ENCODE peak calls at places on chromosomes 12 and 14, in four cellular contexts. One of them, this sample, is unnamed.

GRCh38 chr12:49624919-49625577 is 1.7 kb downstream of the PRPF40B start:
- DNase-seq in transverse colon: no peak
- DNase-seq in Peyer's patch: no peak
- DNase-seq in substantia nigra: no peak
- DNase-seq in this sample: no peak

GRCh38 chr12:68286396-68286795 is 33.0 kb upstream of the IL22 start:
- DNase-seq in Peyer's patch: no peak
- DNase-seq in substantia nigra: no peak
- DNase-seq in transverse colon: no peak
- DNase-seq in this sample: no peak

GRCh38 chr12:105289114-105289904 is 41.2 kb upstream of the C12orf75 start:
- DNase-seq in substantia nigra: no peak
- DNase-seq in Peyer's patch: no peak
- DNase-seq in transverse colon: no peak
- DNase-seq in this sample: no peak

GRCh38 chr12:122021193-122021821 is 377 bp upstream of the BCL7A start:
- DNase-seq in transverse colon: peak; percentile 31
- DNase-seq in Peyer's patch: no peak
- DNase-seq in substantia nigra: peak; percentile 8
- DNase-seq in this sample: no peak

GRCh38 chr14:59148334-59148900 is 40.0 kb upstream of the DAAM1 start:
- DNase-seq in substantia nigra: no peak
- DNase-seq in Peyer's patch: no peak
- DNase-seq in transverse colon: no peak
- DNase-seq in this sample: no peak

GRCh38 chr12:104529130-104529874 is 72.6 kb downstream of the CHST11 start:
- DNase-seq in Peyer's patch: no peak
- DNase-seq in transverse colon: no peak
- DNase-seq in substantia nigra: no peak
- DNase-seq in this sample: no peak

GRCh38 chr12:68808388-68809189 is 612 bp downstream of the MDM2 start:
- DNase-seq in substantia nigra: peak; percentile 56
- DNase-seq in Peyer's patch: peak; percentile 89
- DNase-seq in transverse colon: peak; percentile 85
- DNase-seq in this sample: peak; percentile 50

GRCh38 chr14:89324501-89325298 is 92.3 kb downstream of the FOXN3 start:
- DNase-seq in Peyer's patch: no peak
- DNase-seq in substantia nigra: no peak
- DNase-seq in transverse colon: no peak
- DNase-seq in this sample: no peak

GRCh38 chr14:91378945-91379932 is 38.4 kb downstream of the CCDC88C start:
- DNase-seq in Peyer's patch: no peak
- DNase-seq in transverse colon: peak; percentile 12
- DNase-seq in substantia nigra: no peak
- DNase-seq in this sample: no peak

GRCh38 chr12:6279631-6280030 is 30.9 kb upstream of the PLEKHG6 start:
- DNase-seq in transverse colon: no peak
- DNase-seq in Peyer's patch: peak; percentile 38
- DNase-seq in substantia nigra: no peak
- DNase-seq in this sample: no peak

GRCh38 chr12:112584266-112584722 is 165.5 kb downstream of the PTPN11 start:
- DNase-seq in substantia nigra: no peak
- DNase-seq in Peyer's patch: no peak
- DNase-seq in transverse colon: no peak
- DNase-seq in this sample: no peak

GRCh38 chr12:75712223-75712622 is 200.8 kb upstream of the KRR1 start:
- DNase-seq in transverse colon: no peak
- DNase-seq in Peyer's patch: no peak
- DNase-seq in substantia nigra: no peak
- DNase-seq in this sample: no peak

GRCh38 chr12:93144109-93144508 is 215.0 kb upstream of the EEA1 start:
- DNase-seq in transverse colon: no peak
- DNase-seq in Peyer's patch: no peak
- DNase-seq in substantia nigra: no peak
- DNase-seq in this sample: no peak

GRCh38 chr12:124613151-124613585 is 45.8 kb upstream of the NCOR2 start:
- DNase-seq in substantia nigra: no peak
- DNase-seq in transverse colon: peak; percentile 63
- DNase-seq in Peyer's patch: no peak
- DNase-seq in this sample: no peak

GRCh38 chr12:6224550-6224949 is 24.4 kb downstream of the CD9 start:
- DNase-seq in Peyer's patch: no peak
- DNase-seq in transverse colon: peak; percentile 50
- DNase-seq in substantia nigra: peak; percentile 87
- DNase-seq in this sample: peak; percentile 68

GRCh38 chr12:18798445-18799139 is 60.7 kb downstream of the CAPZA3 start:
- DNase-seq in substantia nigra: no peak
- DNase-seq in transverse colon: no peak
- DNase-seq in Peyer's patch: no peak
- DNase-seq in this sample: no peak

GRCh38 chr14:81655423-81656314 is 122.0 kb upstream of the SEL1L start:
- DNase-seq in Peyer's patch: no peak
- DNase-seq in substantia nigra: no peak
- DNase-seq in transverse colon: no peak
- DNase-seq in this sample: no peak

GRCh38 chr14:96245710-96246534 is 10.1 kb upstream of the BDKRB1 start:
- DNase-seq in Peyer's patch: no peak
- DNase-seq in substantia nigra: no peak
- DNase-seq in transverse colon: no peak
- DNase-seq in this sample: no peak

GRCh38 chr12:57726884-57727757 is 11.4 kb downstream of the AGAP2 start:
- DNase-seq in Peyer's patch: no peak
- DNase-seq in substantia nigra: no peak
- DNase-seq in transverse colon: peak; percentile 33
- DNase-seq in this sample: no peak
- H3K27ac ChIP-seq in Peyer's patch: peak overlapping the region; percentile 53
- H3K27ac ChIP-seq in substantia nigra: no peak overlapping the region
- H3K27ac ChIP-seq in transverse colon: peak overlapping the region; percentile 23
- H3K27ac ChIP-seq in this sample: no peak overlapping the region

GRCh38 chr12:53727310-53728041 is at the start of gene CALCOCO1:
- DNase-seq in transverse colon: peak; percentile 98
- DNase-seq in substantia nigra: peak; percentile 98
- DNase-seq in Peyer's patch: peak; percentile 99
- DNase-seq in this sample: peak; percentile 98
- H3K27ac ChIP-seq in transverse colon: peak within 1 kb of the TSS; percentile 84
- H3K27ac ChIP-seq in substantia nigra: peak within 1 kb of the TSS; percentile 83
- H3K27ac ChIP-seq in Peyer's patch: peak within 1 kb of the TSS; percentile 52
- H3K27ac ChIP-seq in this sample: peak within 1 kb of the TSS; percentile 62

DNA sequence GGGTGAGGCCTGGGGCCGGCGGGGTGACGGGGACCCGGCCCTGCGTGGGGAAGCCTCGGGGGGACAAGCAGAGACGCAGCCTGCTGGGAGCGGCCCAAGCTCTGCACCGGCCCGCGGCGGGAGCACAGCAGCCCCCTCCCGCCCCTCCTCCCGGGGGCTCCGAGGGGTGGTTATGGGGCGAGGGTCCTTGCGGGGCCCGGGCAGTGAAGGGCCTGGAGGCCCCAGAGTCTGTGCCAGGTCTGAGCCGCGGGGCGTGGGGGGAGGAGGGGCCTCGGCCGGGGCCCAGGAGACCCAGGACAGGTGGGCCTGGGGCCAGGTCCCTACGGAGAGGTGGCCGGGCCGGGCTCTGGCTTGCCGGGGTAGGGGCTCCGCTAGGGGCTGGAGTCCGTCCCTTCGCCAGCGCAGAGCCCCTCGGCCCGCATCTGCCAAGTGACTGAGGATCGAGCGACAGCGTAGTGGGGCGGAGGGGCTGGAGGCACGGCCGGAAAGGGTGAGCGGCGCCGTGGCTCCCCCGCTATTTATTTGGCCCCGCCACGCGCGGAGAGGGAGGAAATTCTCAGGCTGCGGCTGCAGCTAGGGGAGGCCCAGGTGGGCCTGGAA is 498 bp downstream of the TMEM121 start:
- DNase-seq in transverse colon: no peak
- DNase-seq in Peyer's patch: peak; percentile 45
- DNase-seq in substantia nigra: no peak
- DNase-seq in this sample: no peak
- H3K27ac ChIP-seq in transverse colon: no peak overlapping the region
- H3K27ac ChIP-seq in Peyer's patch: no peak overlapping the region
- H3K27ac ChIP-seq in substantia nigra: peak overlapping the region; percentile 85
- H3K27ac ChIP-seq in this sample: no peak overlapping the region

DNA sequence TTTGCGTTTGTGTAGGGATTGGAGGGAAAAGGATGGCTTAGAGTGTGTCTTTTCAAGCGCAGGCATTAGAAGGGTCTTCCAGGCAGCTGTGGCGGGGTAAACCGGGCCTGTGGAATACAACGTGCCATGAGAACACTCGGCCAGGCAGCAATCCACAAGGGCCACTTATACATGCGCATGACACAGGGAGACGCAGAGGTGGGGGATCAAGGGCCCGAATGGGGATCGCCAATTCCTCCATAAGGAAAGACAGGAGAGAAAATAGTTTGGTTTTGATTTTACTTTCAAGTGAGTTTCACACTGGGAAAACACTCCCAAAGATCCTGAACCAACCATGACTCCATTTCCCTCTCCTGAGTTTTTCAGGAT is 71.6 kb downstream of the SPRING1 start:
- DNase-seq in Peyer's patch: no peak
- DNase-seq in substantia nigra: no peak
- DNase-seq in transverse colon: no peak
- DNase-seq in this sample: no peak
- H3K27ac ChIP-seq in Peyer's patch: peak overlapping the region; percentile 8
- H3K27ac ChIP-seq in substantia nigra: no peak overlapping the region
- H3K27ac ChIP-seq in transverse colon: no peak overlapping the region
- H3K27ac ChIP-seq in this sample: no peak overlapping the region

GRCh38 chr12:107231269-107231668 is 137.9 kb upstream of the CRY1 start:
- DNase-seq in substantia nigra: no peak
- DNase-seq in Peyer's patch: no peak
- DNase-seq in transverse colon: no peak
- DNase-seq in this sample: no peak

GRCh38 chr12:107236824-107237467 is 143.6 kb upstream of the CRY1 start:
- DNase-seq in Peyer's patch: no peak
- DNase-seq in substantia nigra: no peak
- DNase-seq in transverse colon: no peak
- DNase-seq in this sample: no peak

GRCh38 chr12:107238276-107238675 is 144.9 kb upstream of the CRY1 start:
- DNase-seq in substantia nigra: no peak
- DNase-seq in Peyer's patch: no peak
- DNase-seq in transverse colon: no peak
- DNase-seq in this sample: no peak

GRCh38 chr12:107229827-107230226 is 136.5 kb upstream of the CRY1 start:
- DNase-seq in transverse colon: no peak
- DNase-seq in Peyer's patch: no peak
- DNase-seq in substantia nigra: no peak
- DNase-seq in this sample: no peak

DNA sequence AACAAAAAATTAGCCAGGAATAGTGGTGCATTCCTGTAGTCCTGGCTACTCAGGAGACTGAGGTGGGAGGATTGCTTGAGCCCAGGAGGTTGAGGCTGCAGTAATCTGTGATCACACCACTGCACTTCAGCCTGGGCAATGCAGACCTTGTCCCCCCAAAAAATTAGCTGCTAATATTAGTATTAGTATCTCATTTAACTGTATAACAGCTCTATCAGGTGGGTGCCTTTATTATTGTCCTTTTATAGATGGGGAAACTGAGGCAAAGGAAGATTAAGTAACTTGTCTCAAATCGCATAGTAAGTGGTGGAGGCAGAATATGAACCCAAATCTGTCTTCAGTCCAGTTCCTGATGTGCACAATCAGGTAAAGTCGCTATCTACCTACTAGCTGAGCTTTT is 142.3 kb upstream of the CRY1 start:
- DNase-seq in transverse colon: no peak
- DNase-seq in substantia nigra: no peak
- DNase-seq in Peyer's patch: no peak
- DNase-seq in this sample: no peak
- H3K27ac ChIP-seq in transverse colon: no peak overlapping the region
- H3K27ac ChIP-seq in substantia nigra: no peak overlapping the region
- H3K27ac ChIP-seq in Peyer's patch: no peak overlapping the region
- H3K27ac ChIP-seq in this sample: no peak overlapping the region

DNA sequence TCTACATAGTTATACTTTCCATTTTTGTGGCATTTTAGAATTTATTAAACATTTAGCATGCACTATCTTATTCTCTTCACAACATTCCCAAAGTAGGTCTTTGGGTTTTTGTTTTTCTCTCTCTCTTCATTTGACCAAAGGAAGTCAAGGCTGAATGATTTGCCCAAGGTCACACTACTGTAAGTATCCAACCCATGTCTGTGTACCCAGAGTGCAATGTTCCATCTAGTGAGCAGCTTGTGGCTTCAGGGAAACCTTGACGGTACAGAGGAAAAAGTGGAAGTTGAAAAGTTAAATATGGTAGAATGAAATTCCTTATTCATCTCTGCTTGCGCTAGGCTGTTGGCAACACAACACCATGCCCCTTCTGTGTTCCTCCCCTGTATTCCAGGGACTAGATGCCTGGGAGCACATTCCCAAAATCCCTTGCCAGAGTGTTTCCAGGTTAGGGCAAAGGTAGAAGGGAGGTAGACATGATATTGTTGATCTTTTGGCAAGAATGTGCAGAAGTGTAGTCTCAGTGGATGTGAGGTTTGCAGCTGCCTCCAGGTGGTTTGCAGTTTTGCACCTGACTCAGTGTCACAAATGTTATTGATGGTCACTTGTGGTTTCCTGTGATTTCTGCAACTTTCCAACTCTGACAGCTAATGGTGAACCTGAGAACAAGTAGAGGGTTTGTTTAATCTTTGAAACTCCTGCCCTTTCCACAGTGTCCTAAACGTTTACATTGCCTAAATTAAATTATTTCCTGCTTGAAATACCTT is 196.7 kb downstream of the RMST start:
- DNase-seq in Peyer's patch: no peak
- DNase-seq in substantia nigra: no peak
- DNase-seq in transverse colon: no peak
- DNase-seq in this sample: no peak
- H3K27ac ChIP-seq in Peyer's patch: no peak overlapping the region
- H3K27ac ChIP-seq in substantia nigra: no peak overlapping the region
- H3K27ac ChIP-seq in transverse colon: no peak overlapping the region
- H3K27ac ChIP-seq in this sample: no peak overlapping the region

GRCh38 chr12:108821407-108822397 is 35.7 kb downstream of the SSH1 start:
- DNase-seq in transverse colon: no peak
- DNase-seq in Peyer's patch: no peak
- DNase-seq in substantia nigra: no peak
- DNase-seq in this sample: no peak

GRCh38 chr12:108820700-108821406 is 36.5 kb downstream of the SSH1 start:
- DNase-seq in transverse colon: no peak
- DNase-seq in Peyer's patch: no peak
- DNase-seq in substantia nigra: no peak
- DNase-seq in this sample: no peak

GRCh38 chr12:108817909-108818308 is 39.5 kb downstream of the SSH1 start:
- DNase-seq in substantia nigra: no peak
- DNase-seq in transverse colon: no peak
- DNase-seq in Peyer's patch: no peak
- DNase-seq in this sample: no peak

GRCh38 chr12:108822458-108823205 is 34.8 kb downstream of the SSH1 start:
- DNase-seq in transverse colon: no peak
- DNase-seq in substantia nigra: no peak
- DNase-seq in Peyer's patch: no peak
- DNase-seq in this sample: no peak

GRCh38 chr12:108819920-108820699 is 37.3 kb downstream of the SSH1 start:
- DNase-seq in Peyer's patch: no peak
- DNase-seq in substantia nigra: no peak
- DNase-seq in transverse colon: no peak
- DNase-seq in this sample: no peak
- H3K27ac ChIP-seq in Peyer's patch: no peak overlapping the region
- H3K27ac ChIP-seq in substantia nigra: no peak overlapping the region
- H3K27ac ChIP-seq in transverse colon: peak overlapping the region; percentile 27
- H3K27ac ChIP-seq in this sample: peak overlapping the region; percentile 33

This sample was measured in thoracic aorta.